ENCODE peak calls at places on chromosomes 7 and 10, in four cellular contexts. C is Peyer's patch, P is AG10803, L is cardiac muscle cell. D is an unnamed sample.
A peak's percentile ranks its signal among the peaks of the same experiment; 100 is the strongest.

GRCh38 chr10:71306951-71307350 is 12.1 kb upstream of the SLC29A3 start:
- DNase-seq in L (peak; percentile 70), P (no peak), C (no peak), D (no peak)

GRCh38 chr10:46299531-46300366 is 13.0 kb downstream of the ANTXRL start:
- DNase-seq in L (peak; percentile 23), P (no peak), C (peak; percentile 56), D (no peak)

GRCh38 chr10:71729023-71729649 is 9.6 kb upstream of the C10orf105 start:
- DNase-seq in C (peak; percentile 83), L (no peak), P (no peak), D (no peak)

GRCh38 chr10:111360260-111360925 is 283.6 kb downstream of the ADRA2A start:
- DNase-seq in P (peak; percentile 62), L (peak; percentile 80), C (peak; percentile 52), D (peak; percentile 35)

GRCh38 chr7:96236198-96237039 is 85.5 kb downstream of the SLC25A13 start:
- DNase-seq in L (peak; percentile 8), C (no peak), P (peak; percentile 74), D (no peak)

GRCh38 chr7:127865466-127865865 is 165.8 kb downstream of the LRRC4 start:
- DNase-seq in P (peak; percentile 82), C (peak; percentile 46), L (no peak), D (no peak)

GRCh38 chr7:152435384-152436278 is at the start of gene KMT2C:
- DNase-seq in L (peak; percentile 85), C (peak; percentile 76), P (peak; percentile 44), D (no peak)

GRCh38 chr7:88224596-88225275 is 4.9 kb upstream of the SRI start:
- DNase-seq in P (peak; percentile 62), C (no peak), L (no peak), D (no peak)

GRCh38 chr7:38862666-38863065 is 46.3 kb downstream of the VPS41 start:
- DNase-seq in L (no peak), P (no peak), C (no peak), D (no peak)

GRCh38 chr7:27168265-27168947 is 3.1 kb upstream of the HOXA9 start:
- DNase-seq in C (peak; percentile 82), L (no peak), P (peak; percentile 73), D (no peak)

GRCh38 chr7:79199961-79200360 is 253.5 kb downstream of the MAGI2 start:
- DNase-seq in L (no peak), C (no peak), P (peak; percentile 28), D (no peak)

GRCh38 chr10:77392851-77393250 is 244.8 kb downstream of the KCNMA1 start:
- DNase-seq in P (peak; percentile 96), L (no peak), C (no peak), D (no peak)

GRCh38 chr10:52314007-52314821 is at the start of gene DKK1:
- DNase-seq in C (peak; percentile 74), L (peak; percentile 71), P (peak; percentile 83), D (no peak)

GRCh38 chr7:17130281-17131059 is 168.0 kb upstream of the AHR start:
- DNase-seq in P (peak; percentile 85), C (no peak), L (peak; percentile 25), D (no peak)

GRCh38 chr7:1678571-1679325 is 8.7 kb downstream of the ELFN1 start:
- DNase-seq in C (peak; percentile 32), L (no peak), P (no peak), D (no peak)

GRCh38 chr7:18638594-18639452 is 143.3 kb downstream of the HDAC9 start:
- DNase-seq in P (peak; percentile 86), C (no peak), L (no peak), D (no peak)

GRCh38 chr10:96600337-96600736 is 13.5 kb upstream of the TM9SF3 start:
- DNase-seq in C (no peak), P (no peak), L (no peak), D (no peak)

GRCh38 chr7:87364246-87364645 is 18.8 kb downstream of the CROT start:
- DNase-seq in L (no peak), C (no peak), P (no peak), D (no peak)

GRCh38 chr7:98483276-98483963 is 82.5 kb upstream of the BAIAP2L1 start:
- DNase-seq in L (no peak), P (no peak), C (no peak), D (no peak)

GRCh38 chr10:20891338-20891714 is 5.8 kb downstream of the NEBL start:
- DNase-seq in L (no peak), P (peak; percentile 9), C (no peak), D (no peak)

GRCh38 chr10:72379776-72380175 is 25.1 kb upstream of the DNAJB12 start:
- DNase-seq in P (no peak), L (no peak), C (no peak), D (no peak)

GRCh38 chr7:157027568-157028527 is 17.4 kb upstream of the MNX1 start:
- DNase-seq in P (no peak), C (peak; percentile 47), L (no peak), D (no peak)

GRCh38 chr10:129079705-129080104 is 387.3 kb upstream of the MGMT start:
- DNase-seq in C (peak; percentile 57), P (no peak), L (no peak), D (no peak)

GRCh38 chr7:50851451-50851850 is 68.8 kb upstream of the GRB10 start:
- DNase-seq in C (no peak), P (peak; percentile 17), L (no peak), D (no peak)

GRCh38 chr7:65225422-65226006 is 148.1 kb upstream of the ZNF92 start:
- DNase-seq in P (no peak), C (no peak), L (no peak), D (no peak)

GRCh38 chr7:132475669-132476116 is 100.6 kb downstream of the PLXNA4 start:
- DNase-seq in C (no peak), P (no peak), L (peak; percentile 39), D (no peak)

GRCh38 chr7:240887-241421 is 48.6 kb downstream of the FAM20C start:
- DNase-seq in C (no peak), P (no peak), L (no peak), D (no peak)

GRCh38 chr7:111080495-111081105 is 10.3 kb upstream of the LRRN3 start:
- DNase-seq in L (no peak), P (no peak), C (no peak), D (no peak)

GRCh38 chr10:73894245-73894971 is 16.5 kb upstream of the PLAU start:
- DNase-seq in C (no peak), P (peak; percentile 82), L (no peak), D (no peak)

GRCh38 chr7:2038876-2039728 is 193.6 kb downstream of the MAD1L1 start:
- DNase-seq in C (no peak), L (no peak), P (no peak), D (no peak)

DNA sequence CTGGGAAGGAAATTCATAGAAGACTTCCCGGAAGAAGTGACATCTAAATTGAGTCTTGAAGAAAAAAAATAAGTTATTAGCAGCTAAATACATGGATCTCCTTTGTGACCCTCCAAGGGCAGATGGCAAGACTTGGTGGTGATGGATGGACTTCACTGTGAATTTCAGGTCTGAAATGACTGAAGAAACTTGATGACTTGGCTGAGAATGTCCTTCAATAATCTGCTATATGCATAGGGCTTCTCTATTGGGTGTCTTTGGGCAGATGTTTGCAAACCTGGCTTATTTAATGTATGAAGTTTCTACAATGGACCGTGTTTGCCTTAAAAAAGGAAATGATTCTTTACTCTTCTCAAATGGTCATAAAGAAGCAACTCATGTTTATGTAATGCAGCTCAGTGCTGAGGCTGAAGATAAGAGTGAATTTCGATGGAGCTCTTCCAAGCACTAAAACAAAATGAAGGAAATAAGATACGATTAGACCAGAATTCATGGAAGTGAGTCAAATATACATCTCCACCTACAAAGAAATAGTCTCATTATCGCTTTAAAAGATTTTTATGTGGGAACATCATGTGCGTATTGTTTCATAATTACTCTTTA is 116.6 kb upstream of the WDR11 start:
- DNase-seq in C (no peak), P (no peak), L (no peak), D (no peak)
- H3K4me3 ChIP-seq in C (no peak overlapping the region), P (no peak overlapping the region), L (no peak overlapping the region), D (no peak overlapping the region)

DNA sequence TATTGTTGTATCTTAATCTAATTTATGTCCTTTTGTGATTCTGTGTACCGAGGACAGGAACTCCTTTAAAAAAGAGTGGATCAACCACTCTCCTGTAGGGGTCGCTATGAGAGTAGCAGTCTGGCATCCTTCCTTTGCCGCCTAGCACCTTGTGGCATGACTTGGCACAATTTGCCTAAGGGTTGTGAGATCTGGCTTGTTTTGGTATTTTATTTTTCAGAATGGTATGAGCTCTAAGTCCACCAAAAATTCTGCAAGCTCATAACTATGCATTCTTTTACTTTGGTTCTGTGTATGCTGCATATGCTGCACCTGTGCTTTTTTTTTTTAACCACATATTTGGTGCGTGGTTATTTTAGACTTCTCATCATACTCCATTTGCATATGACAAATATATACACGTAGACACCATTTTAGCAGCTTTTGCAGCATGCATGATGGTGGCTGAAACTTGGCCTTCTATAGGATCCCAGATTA is 112.8 kb downstream of the CDK14 start:
- DNase-seq in C (peak; percentile 81), L (peak; percentile 69), P (peak; percentile 48), D (peak; percentile 68)
- TF ChIP-seq CTCF in C (peak; percentile 44), L (peak; percentile 61), P (peak; percentile 53), D (peak; percentile 90)

DNA sequence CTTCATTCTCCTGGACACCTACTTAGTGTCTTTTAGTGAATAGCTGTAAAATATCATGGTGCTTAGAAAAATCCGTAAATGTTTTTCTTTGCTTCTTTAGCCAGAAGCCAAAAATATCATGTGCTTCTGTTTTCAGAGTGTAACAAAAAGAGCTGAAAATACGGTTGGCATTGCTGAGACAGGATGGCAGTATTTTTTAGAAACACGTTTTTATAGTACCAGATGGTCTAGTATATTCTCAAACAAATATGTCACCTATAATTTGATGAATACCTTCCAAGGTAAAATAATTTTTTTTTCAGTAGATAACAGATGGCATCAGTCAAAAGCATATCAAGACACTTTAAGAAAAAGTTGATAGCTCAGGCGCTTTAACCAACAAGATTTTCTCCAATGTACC is 326.6 kb downstream of the PHF14 start:
- DNase-seq in P (no peak), L (no peak), C (no peak), D (no peak)
- H3K4me3 ChIP-seq in P (no peak overlapping the region), L (no peak overlapping the region), C (no peak overlapping the region), D (no peak overlapping the region)

GRCh38 chr10:34280599-34281374 is 534.3 kb downstream of the PARD3 start:
- DNase-seq in P (peak; percentile 96), L (no peak), C (no peak), D (no peak)
- TF ChIP-seq CTCF in P (peak; percentile 9), L (peak; percentile 41), C (no peak), D (peak; percentile 17)

DNA sequence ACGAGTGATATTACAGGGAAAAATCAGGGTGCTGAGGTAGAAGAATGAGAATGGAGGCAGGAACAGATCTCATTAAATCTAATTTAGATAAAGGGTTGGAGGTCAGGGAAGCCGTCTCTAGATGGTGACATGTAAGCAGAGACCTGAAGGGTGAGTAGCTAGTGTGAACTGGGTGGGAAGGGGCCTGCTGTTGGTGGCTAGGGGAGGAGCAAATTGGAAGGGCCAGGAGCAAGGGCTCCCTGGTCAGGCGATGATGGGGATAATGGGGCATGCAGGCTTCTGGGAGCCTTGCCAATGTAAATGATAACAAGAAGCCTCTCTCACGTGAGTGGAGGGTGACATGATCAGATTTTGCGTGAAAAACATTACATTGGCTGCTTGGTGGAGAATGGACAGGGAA is 76.3 kb downstream of the WDFY4 start:
- DNase-seq in L (no peak), C (no peak), P (no peak), D (no peak)
- H3K4me3 ChIP-seq in L (no peak overlapping the region), C (no peak overlapping the region), P (no peak overlapping the region), D (no peak overlapping the region)

D was measured in GM12864.